ENCODE peak calls at places on chromosomes 6 and 20, in eight cellular contexts. J, V, M, C, S, Q, Z and E are unnamed samples.

GRCh38 chr6:20227350-20227749 is 15.1 kb upstream of the MBOAT1 start:
- DNase-seq in V (no peak), Z (no peak), C (no peak), Q (no peak), S (no peak), M (no peak), J (no peak), E (no peak)

GRCh38 chr6:7214400-7214940 is 98.5 kb downstream of the SSR1 start:
- DNase-seq in V (no peak), J (no peak), Q (no peak), M (no peak), C (no peak), Z (no peak), S (no peak), E (no peak)

GRCh38 chr20:24077145-24077544 is 88.6 kb upstream of the GGTLC1 start:
- DNase-seq in S (no peak), J (no peak), Q (no peak), C (no peak), V (no peak), Z (no peak), M (no peak), E (no peak)

GRCh38 chr6:6859722-6860121 is 248.0 kb upstream of the RREB1 start:
- DNase-seq in Q (no peak), C (no peak), S (no peak), Z (no peak), V (no peak), M (no peak), J (no peak), E (no peak)

GRCh38 chr6:135568366-135568765 is 70.8 kb upstream of the AHI1 start:
- DNase-seq in J (no peak), C (no peak), M (peak), V (no peak), Q (peak), Z (no peak), S (peak), E (peak)

GRCh38 chr20:50286609-50287008 is 96.0 kb downstream of the CEBPB start:
- DNase-seq in J (peak), Q (peak), V (no peak), S (peak), C (peak), Z (no peak), M (no peak), E (no peak)

GRCh38 chr20:48096957-48097890 is 311.9 kb upstream of the SULF2 start:
- DNase-seq in J (no peak), Q (no peak), C (peak), V (no peak), M (no peak), Z (no peak), S (no peak), E (no peak)

GRCh38 chr6:22057962-22058361 is 238.9 kb downstream of the PRL start:
- DNase-seq in M (no peak), V (no peak), C (no peak), Z (no peak), J (no peak), S (no peak), Q (no peak), E (no peak)

GRCh38 chr6:150297327-150298028 is 71.3 kb upstream of the IYD start:
- DNase-seq in M (peak), S (no peak), C (no peak), Z (no peak), J (no peak), V (no peak), Q (no peak), E (no peak)

GRCh38 chr20:47067776-47068175 is 173.1 kb downstream of the EYA2 start:
- DNase-seq in J (no peak), C (no peak), S (no peak), M (no peak), Q (no peak), Z (no peak), V (no peak), E (no peak)

DNA sequence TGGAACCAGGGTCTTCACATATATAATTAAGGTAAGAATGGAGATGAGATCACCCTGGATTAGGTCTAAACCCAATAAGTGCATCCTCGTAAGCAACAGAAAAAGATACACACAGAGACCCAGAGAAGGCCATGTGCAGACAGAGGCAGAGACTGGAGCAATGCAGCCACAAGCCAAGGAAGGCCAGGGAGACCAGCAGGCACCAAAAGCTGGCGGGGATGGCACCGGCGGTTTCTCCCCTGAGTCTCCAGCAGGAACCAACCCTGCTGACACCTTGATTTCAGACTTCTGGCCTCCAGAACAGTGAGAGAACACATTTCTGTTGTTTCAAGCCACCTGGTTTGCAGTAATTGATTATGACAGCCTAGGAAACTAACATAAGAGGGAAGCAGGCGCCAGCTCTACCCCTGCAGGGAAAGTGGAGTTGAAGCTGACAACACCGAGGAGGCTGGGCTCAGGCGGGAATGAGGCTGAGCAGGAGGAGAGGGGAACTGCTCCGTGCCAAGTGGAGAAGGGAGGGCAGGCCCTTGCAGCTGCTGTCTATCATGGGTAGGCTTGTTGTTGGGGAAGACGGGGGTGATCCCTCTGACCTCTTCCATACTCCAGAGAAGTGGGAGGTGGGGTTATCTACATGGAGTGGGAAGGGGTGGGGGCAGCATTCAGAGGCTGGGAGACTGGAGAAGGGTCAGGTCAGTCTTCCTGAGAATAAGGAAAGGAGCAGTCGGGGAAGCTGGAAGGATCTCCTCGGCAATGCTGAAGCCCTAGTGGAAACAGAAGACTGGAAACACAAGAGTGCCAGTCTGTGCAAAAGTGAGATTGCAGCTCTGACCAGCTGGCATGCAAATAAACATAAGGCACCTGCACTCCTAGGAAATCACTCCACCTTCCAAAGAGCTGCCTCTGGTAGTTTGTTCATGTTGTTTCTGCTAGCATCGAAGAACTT is 72.7 kb downstream of the NFATC2 start:
- DNase-seq in Z (no peak), V (peak), S (no peak), Q (no peak), J (no peak), C (peak), M (no peak), E (no peak)
- TF ChIP-seq CTCF in Z (no peak), V (no peak), S (no peak), Q (no peak), J (no peak), C (no peak), M (no peak), E (no peak)

GRCh38 chr6:157020398-157021266 is 243.5 kb downstream of the ARID1B start:
- DNase-seq in J (no peak), S (peak), Z (no peak), Q (peak), M (peak), V (no peak), C (peak), E (peak)

GRCh38 chr6:157017022-157017421 is 239.8 kb downstream of the ARID1B start:
- DNase-seq in V (no peak), C (no peak), Q (no peak), Z (no peak), M (no peak), S (no peak), J (no peak), E (no peak)

GRCh38 chr6:157019733-157020132 is 242.6 kb downstream of the ARID1B start:
- DNase-seq in Q (peak), C (peak), J (no peak), S (no peak), Z (no peak), V (no peak), M (no peak), E (no peak)

GRCh38 chr6:157017861-157018260 is 240.7 kb downstream of the ARID1B start:
- DNase-seq in Z (no peak), S (no peak), Q (no peak), V (no peak), C (no peak), J (no peak), M (no peak), E (no peak)

DNA sequence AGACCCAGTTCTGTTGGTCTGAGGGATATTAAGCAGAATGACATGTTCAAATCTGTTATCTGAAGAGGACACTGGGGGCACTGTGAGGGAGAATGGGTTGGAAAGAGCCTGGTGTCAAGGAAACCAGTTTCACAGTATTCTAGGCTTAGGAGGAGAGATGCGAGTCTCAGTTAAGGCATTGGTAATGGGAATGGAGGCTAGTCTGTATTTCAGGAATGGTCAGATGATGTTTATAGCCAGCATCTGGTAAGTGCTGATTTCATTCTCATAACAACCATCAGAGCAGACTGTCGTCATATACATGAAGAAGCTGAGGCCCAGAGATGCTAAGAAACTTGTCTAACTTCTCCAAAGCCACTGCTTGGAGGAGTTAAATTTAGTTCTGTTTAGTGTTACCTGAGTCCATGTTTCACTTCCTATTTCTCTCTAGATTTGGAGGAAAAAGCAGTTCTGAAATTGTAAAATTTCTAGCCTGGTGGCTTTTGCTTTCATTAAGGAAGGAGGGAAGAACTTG is 242.0 kb downstream of the ARID1B start:
- DNase-seq in M (no peak), Q (peak), S (no peak), C (peak), V (no peak), J (no peak), Z (no peak), E (no peak)
- TF ChIP-seq CTCF in M (no peak), Q (no peak), S (peak), C (peak), V (no peak), J (no peak), Z (no peak), E (no peak)

DNA sequence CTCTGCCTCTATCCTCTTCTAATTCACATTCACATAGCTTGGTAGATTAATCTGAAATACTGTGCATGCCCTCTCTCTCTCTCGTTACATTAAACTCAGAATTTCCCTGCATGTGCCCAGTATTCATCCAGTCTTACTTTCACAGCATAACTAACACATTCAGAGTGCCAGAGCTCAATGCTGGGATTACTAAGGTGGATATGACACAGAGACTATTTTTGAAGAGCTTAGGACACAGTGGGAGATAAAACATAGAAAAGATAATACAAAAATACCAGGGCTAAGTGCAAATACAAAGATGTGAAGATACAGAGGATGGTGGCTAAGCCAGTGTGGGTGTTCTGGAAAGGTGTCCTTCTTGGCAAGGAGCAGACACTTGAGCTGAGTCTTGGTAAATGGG is 6.3 kb downstream of the SYNE1 start:
- DNase-seq in V (no peak), M (no peak), J (no peak), Q (no peak), S (no peak), C (no peak), Z (no peak), E (no peak)
- TF ChIP-seq CTCF in V (no peak), M (no peak), J (no peak), Q (no peak), S (no peak), C (no peak), Z (no peak), E (no peak)

DNA sequence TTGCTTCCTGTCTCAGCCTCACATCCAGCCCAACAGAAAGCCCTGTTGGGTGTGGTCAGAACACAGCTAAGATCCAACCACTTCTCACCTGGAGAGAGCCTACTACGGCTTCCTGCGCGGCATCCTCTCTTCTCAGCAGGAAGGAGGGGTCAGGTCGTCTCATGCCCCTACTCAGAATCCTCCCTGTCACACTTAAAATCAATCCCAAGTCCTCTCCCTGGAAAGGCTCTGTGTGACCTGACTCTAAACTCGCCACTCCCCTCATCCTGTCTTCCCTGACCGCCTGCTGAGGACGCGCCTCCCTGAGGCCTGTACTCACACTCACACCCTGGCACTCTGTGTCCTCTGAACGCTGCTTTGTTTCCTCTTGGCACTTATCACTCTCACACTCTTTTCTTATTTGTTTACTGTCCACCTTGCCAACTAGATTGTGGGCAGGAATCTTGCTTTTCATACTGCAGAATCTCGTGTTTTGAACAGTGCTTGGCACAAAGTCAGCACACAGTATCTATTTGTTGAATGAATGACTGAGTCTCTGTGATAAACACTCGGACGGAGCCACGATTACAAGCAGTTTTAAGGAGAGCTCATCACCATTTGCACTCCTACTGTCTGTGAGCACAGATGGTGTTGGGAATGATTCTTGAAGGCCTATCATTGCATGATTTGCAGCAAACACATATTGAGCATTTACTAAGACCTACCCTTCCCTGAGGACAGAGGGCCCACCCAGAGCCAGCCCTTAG is 18.7 kb downstream of the RAB5IF start:
- DNase-seq in C (no peak), Q (no peak), S (no peak), Z (no peak), M (peak), V (no peak), J (no peak), E (no peak)
- TF ChIP-seq CTCF in C (no peak), Q (no peak), S (no peak), Z (no peak), M (no peak), V (no peak), J (no peak), E (no peak)

GRCh38 chr6:3005077-3005476 is 5.4 kb downstream of the NQO2 start:
- DNase-seq in J (no peak), Q (no peak), S (no peak), V (peak), Z (no peak), M (no peak), C (no peak), E (no peak)

GRCh38 chr6:3001146-3001772 is 1.6 kb downstream of the NQO2 start:
- DNase-seq in Q (no peak), V (peak), Z (no peak), S (no peak), J (no peak), M (no peak), C (no peak), E (no peak)

GRCh38 chr6:2999005-2999620 is 581 bp upstream of the NQO2 start:
- DNase-seq in Q (no peak), Z (peak), J (peak), V (peak), C (peak), M (peak), S (no peak), E (peak)

GRCh38 chr6:3001773-3002293 is 2.1 kb downstream of the NQO2 start:
- DNase-seq in J (no peak), V (peak), M (no peak), Z (no peak), S (peak), Q (peak), C (peak), E (no peak)

DNA sequence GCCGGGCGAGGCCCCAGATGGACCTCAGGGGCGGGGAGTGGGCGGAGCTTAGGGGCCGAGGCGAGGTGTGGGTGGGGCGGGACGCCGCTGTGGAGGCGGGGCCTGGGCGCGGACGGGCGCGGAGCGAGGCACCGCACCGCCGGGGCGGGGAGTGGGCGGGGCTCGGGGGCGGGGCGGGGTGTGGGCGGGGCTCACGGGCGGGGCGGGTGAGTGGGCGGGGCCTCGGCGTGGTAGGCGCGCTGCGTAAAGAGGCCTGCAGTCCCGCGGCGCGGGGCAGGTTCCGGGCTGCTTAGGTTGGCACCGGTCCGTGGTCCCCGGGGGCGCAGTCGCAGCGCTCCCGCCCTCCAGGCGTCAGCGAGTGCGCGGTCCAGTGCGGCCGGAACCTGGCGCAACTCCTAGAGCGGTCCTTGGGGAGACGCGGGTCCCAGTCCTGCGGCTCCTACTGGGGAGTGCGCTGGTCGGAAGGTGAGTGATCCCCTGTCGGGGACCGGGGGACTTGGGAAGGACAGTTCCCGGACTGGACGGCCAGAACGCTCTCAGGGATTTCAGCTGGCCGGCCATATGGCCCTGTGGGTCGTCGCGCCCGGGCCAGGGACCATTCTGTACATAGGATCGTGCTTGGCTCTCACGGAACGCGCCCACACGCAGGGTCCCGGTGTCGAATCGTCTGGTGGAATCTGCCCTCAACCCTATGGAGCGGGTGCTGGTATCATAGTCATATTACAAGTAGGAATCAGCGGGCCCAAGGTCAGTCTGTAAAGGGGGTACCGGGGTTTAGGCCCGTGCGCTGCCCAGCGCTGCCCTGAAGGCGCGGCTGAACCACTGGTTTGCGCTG is at the start of gene NQO2:
- DNase-seq in S (peak), M (peak), V (peak), Q (peak), J (peak), C (peak), Z (peak), E (peak)
- TF ChIP-seq CTCF in S (no peak), M (no peak), V (no peak), Q (no peak), J (no peak), C (no peak), Z (no peak), E (no peak)

GRCh38 chr6:129707028-129707427 is 2.9 kb downstream of the ARHGAP18 start:
- DNase-seq in V (no peak), J (no peak), Z (no peak), M (no peak), S (no peak), Q (no peak), C (no peak), E (no peak)
- TF ChIP-seq CTCF in V (no peak), J (no peak), Z (no peak), M (no peak), S (no peak), Q (no peak), C (no peak), E (no peak)